ENCODE peak calls at places on chromosomes 5 and 9, in ten cellular contexts. One of them, this sample, is unnamed.

GRCh38 chr5:76408104-76408644 is 5.1 kb downstream of the IQGAP2 start:
- DNase-seq in H1: no peak
- DNase-seq in sigmoid colon: no peak
- DNase-seq in K562: no peak
- DNase-seq in suprapubic skin: no peak
- DNase-seq in stomach: no peak
- DNase-seq in SK-N-SH: no peak
- DNase-seq in upper lobe of left lung: no peak
- DNase-seq in GM12878: no peak
- DNase-seq in esophagus muscularis mucosa: no peak
- DNase-seq in this sample: no peak

GRCh38 chr5:52043543-52043942 is 660.3 kb downstream of the ISL1 start:
- DNase-seq in H1: no peak
- DNase-seq in sigmoid colon: no peak
- DNase-seq in K562: no peak
- DNase-seq in suprapubic skin: no peak
- DNase-seq in stomach: no peak
- DNase-seq in SK-N-SH: no peak
- DNase-seq in upper lobe of left lung: no peak
- DNase-seq in GM12878: no peak
- DNase-seq in esophagus muscularis mucosa: no peak
- DNase-seq in this sample: no peak

GRCh38 chr9:136791466-136792276 is 527 bp downstream of the TMEM141 start:
- DNase-seq in H1: peak; percentile 91
- DNase-seq in sigmoid colon: no peak
- DNase-seq in K562: peak; percentile 39
- DNase-seq in suprapubic skin: no peak
- DNase-seq in stomach: peak; percentile 84
- DNase-seq in SK-N-SH: peak; percentile 59
- DNase-seq in upper lobe of left lung: peak; percentile 92
- DNase-seq in GM12878: no peak
- DNase-seq in esophagus muscularis mucosa: no peak
- DNase-seq in this sample: peak; percentile 87

GRCh38 chr5:143968071-143968878 is 156.3 kb downstream of the HMHB1 start:
- DNase-seq in H1: no peak
- DNase-seq in sigmoid colon: no peak
- DNase-seq in K562: no peak
- DNase-seq in suprapubic skin: no peak
- DNase-seq in stomach: no peak
- DNase-seq in SK-N-SH: peak; percentile 37
- DNase-seq in upper lobe of left lung: no peak
- DNase-seq in GM12878: peak; percentile 34
- DNase-seq in esophagus muscularis mucosa: no peak
- DNase-seq in this sample: no peak

GRCh38 chr9:129464972-129465833 is 155.7 kb downstream of the C9orf50 start:
- DNase-seq in H1: no peak
- DNase-seq in sigmoid colon: peak; percentile 81
- DNase-seq in K562: no peak
- DNase-seq in suprapubic skin: no peak
- DNase-seq in stomach: no peak
- DNase-seq in SK-N-SH: no peak
- DNase-seq in upper lobe of left lung: no peak
- DNase-seq in GM12878: no peak
- DNase-seq in esophagus muscularis mucosa: no peak
- DNase-seq in this sample: no peak

GRCh38 chr9:112355305-112355953 is 22.0 kb upstream of the PTBP3 start:
- DNase-seq in H1: no peak
- DNase-seq in sigmoid colon: no peak
- DNase-seq in K562: no peak
- DNase-seq in suprapubic skin: no peak
- DNase-seq in stomach: no peak
- DNase-seq in SK-N-SH: no peak
- DNase-seq in upper lobe of left lung: no peak
- DNase-seq in GM12878: no peak
- DNase-seq in esophagus muscularis mucosa: no peak
- DNase-seq in this sample: no peak

GRCh38 chr5:111224561-111224989 is 391 bp downstream of the CAMK4 start:
- DNase-seq in H1: no peak
- DNase-seq in sigmoid colon: no peak
- DNase-seq in K562: no peak
- DNase-seq in suprapubic skin: no peak
- DNase-seq in stomach: no peak
- DNase-seq in SK-N-SH: no peak
- DNase-seq in upper lobe of left lung: no peak
- DNase-seq in GM12878: no peak
- DNase-seq in esophagus muscularis mucosa: no peak
- DNase-seq in this sample: no peak

GRCh38 chr5:59893436-59894227 is at the start of gene PDE4D:
- DNase-seq in H1: peak; percentile 85
- DNase-seq in sigmoid colon: peak; percentile 67
- DNase-seq in K562: no peak
- DNase-seq in suprapubic skin: peak; percentile 78
- DNase-seq in stomach: peak; percentile 63
- DNase-seq in SK-N-SH: peak; percentile 83
- DNase-seq in upper lobe of left lung: peak; percentile 84
- DNase-seq in GM12878: no peak
- DNase-seq in esophagus muscularis mucosa: no peak
- DNase-seq in this sample: peak; percentile 19

GRCh38 chr5:32709789-32710334 is 1.3 kb upstream of the NPR3 start:
- DNase-seq in H1: peak; percentile 78
- DNase-seq in sigmoid colon: peak; percentile 85
- DNase-seq in K562: peak; percentile 47
- DNase-seq in suprapubic skin: no peak
- DNase-seq in stomach: peak; percentile 47
- DNase-seq in SK-N-SH: peak; percentile 71
- DNase-seq in upper lobe of left lung: peak; percentile 92
- DNase-seq in GM12878: no peak
- DNase-seq in esophagus muscularis mucosa: no peak
- DNase-seq in this sample: peak; percentile 69

GRCh38 chr9:114371986-114372917 is 15.5 kb downstream of the AKNA start:
- DNase-seq in H1: no peak
- DNase-seq in sigmoid colon: peak; percentile 65
- DNase-seq in K562: no peak
- DNase-seq in suprapubic skin: no peak
- DNase-seq in stomach: no peak
- DNase-seq in SK-N-SH: peak; percentile 77
- DNase-seq in upper lobe of left lung: no peak
- DNase-seq in GM12878: no peak
- DNase-seq in esophagus muscularis mucosa: no peak
- DNase-seq in this sample: peak; percentile 45

GRCh38 chr9:20640331-20641187 is 18.3 kb upstream of the MLLT3 start:
- DNase-seq in H1: no peak
- DNase-seq in sigmoid colon: peak; percentile 68
- DNase-seq in K562: no peak
- DNase-seq in suprapubic skin: no peak
- DNase-seq in stomach: peak; percentile 68
- DNase-seq in SK-N-SH: peak; percentile 28
- DNase-seq in upper lobe of left lung: no peak
- DNase-seq in GM12878: peak; percentile 99
- DNase-seq in esophagus muscularis mucosa: no peak
- DNase-seq in this sample: peak; percentile 80

GRCh38 chr5:96615223-96615622 is 47.0 kb upstream of the CAST start:
- DNase-seq in H1: no peak
- DNase-seq in sigmoid colon: no peak
- DNase-seq in K562: no peak
- DNase-seq in suprapubic skin: no peak
- DNase-seq in stomach: no peak
- DNase-seq in SK-N-SH: no peak
- DNase-seq in upper lobe of left lung: no peak
- DNase-seq in GM12878: no peak
- DNase-seq in esophagus muscularis mucosa: no peak
- DNase-seq in this sample: no peak

DNA sequence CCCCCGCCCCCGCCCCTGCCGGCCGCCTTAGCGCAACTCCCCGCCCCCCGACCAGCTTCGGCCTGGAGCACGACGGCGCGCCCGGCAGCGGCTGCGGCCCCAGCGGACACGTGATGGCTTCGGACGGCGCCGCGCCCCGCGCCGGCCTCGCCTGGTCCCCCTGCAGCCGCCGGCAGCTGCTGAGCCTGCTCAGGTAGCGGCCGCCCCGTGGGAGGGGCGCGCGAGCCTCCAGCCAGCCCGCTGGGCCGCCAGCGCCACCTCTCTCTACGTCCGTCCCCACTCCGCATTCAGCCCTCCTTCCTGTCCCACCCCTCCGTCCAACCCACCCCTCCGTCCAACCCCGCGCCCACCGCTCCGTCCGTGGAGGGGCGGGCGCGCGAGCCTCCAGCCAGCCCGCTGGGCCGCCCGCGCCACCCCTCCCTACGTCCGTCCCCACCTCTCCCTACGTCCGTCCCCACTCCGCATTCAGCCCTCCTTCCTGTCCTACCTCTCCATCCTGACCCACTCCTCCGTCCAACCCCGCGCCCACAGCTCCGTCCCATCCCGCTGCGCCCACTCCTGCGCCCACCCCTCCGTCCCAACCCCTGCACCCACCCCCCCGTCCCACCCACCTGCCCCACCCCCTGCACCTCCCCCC is 6.5 kb downstream of the ADAMTS13 start:
- DNase-seq in H1: peak; percentile 78
- DNase-seq in sigmoid colon: no peak
- DNase-seq in K562: peak; percentile 81
- DNase-seq in suprapubic skin: no peak
- DNase-seq in stomach: peak; percentile 43
- DNase-seq in SK-N-SH: peak; percentile 87
- DNase-seq in upper lobe of left lung: peak; percentile 84
- DNase-seq in GM12878: no peak
- DNase-seq in esophagus muscularis mucosa: no peak
- DNase-seq in this sample: peak; percentile 31
- TF ChIP-seq EP300 in H1: no peak
- TF ChIP-seq EP300 in sigmoid colon: no peak
- TF ChIP-seq EP300 in K562: no peak
- TF ChIP-seq EP300 in suprapubic skin: no peak
- TF ChIP-seq EP300 in stomach: no peak
- TF ChIP-seq EP300 in SK-N-SH: no peak
- TF ChIP-seq EP300 in upper lobe of left lung: no peak
- TF ChIP-seq EP300 in GM12878: no peak
- TF ChIP-seq EP300 in esophagus muscularis mucosa: no peak
- TF ChIP-seq EP300 in this sample: no peak

GRCh38 chr9:111118256-111118950 is 80.1 kb upstream of the LPAR1 start:
- DNase-seq in H1: no peak
- DNase-seq in sigmoid colon: no peak
- DNase-seq in K562: no peak
- DNase-seq in suprapubic skin: no peak
- DNase-seq in stomach: no peak
- DNase-seq in SK-N-SH: no peak
- DNase-seq in upper lobe of left lung: no peak
- DNase-seq in GM12878: no peak
- DNase-seq in esophagus muscularis mucosa: no peak
- DNase-seq in this sample: no peak
- TF ChIP-seq CTCF in H1: no peak
- TF ChIP-seq CTCF in sigmoid colon: no peak
- TF ChIP-seq CTCF in K562: no peak
- TF ChIP-seq CTCF in suprapubic skin: no peak
- TF ChIP-seq CTCF in stomach: no peak
- TF ChIP-seq CTCF in SK-N-SH: no peak
- TF ChIP-seq CTCF in upper lobe of left lung: no peak
- TF ChIP-seq CTCF in GM12878: no peak
- TF ChIP-seq CTCF in esophagus muscularis mucosa: no peak
- TF ChIP-seq CTCF in this sample: no peak

DNA sequence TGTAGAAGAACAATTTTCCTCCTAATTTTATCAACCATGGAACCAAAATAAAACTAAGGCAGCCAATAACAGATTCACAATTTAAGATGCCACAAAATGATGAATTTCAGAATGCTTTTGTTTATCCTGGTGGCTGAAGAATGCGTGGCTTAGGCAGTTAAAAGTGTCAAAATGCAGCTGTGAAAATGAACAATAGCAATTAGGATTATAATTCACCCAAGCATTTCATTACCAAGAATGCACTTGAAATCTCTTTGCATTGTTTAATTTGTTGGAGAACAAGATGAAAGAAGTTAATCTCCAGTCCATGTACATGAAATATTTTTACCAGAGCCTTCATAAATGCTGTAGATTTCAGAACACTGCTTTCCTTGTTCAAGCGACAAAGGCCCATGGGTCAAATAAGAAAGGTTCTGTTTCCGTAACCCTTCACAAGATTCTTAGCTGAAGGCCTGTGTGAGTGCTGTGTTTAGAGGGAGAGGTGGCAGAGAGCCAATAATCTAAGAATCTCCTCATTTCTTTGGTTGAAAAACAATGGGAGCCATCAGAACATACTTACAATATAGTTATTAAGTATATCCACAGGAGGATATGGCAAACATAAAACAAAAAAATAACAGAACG is 39.3 kb downstream of the CLINT1 start:
- DNase-seq in H1: no peak
- DNase-seq in sigmoid colon: no peak
- DNase-seq in K562: no peak
- DNase-seq in suprapubic skin: no peak
- DNase-seq in stomach: no peak
- DNase-seq in SK-N-SH: no peak
- DNase-seq in upper lobe of left lung: no peak
- DNase-seq in GM12878: no peak
- DNase-seq in esophagus muscularis mucosa: no peak
- DNase-seq in this sample: no peak
- TF ChIP-seq POLR2AphosphoS5 in H1: no peak
- TF ChIP-seq POLR2AphosphoS5 in sigmoid colon: no peak
- TF ChIP-seq POLR2AphosphoS5 in K562: no peak
- TF ChIP-seq POLR2AphosphoS5 in suprapubic skin: no peak
- TF ChIP-seq POLR2AphosphoS5 in stomach: no peak
- TF ChIP-seq POLR2AphosphoS5 in SK-N-SH: no peak
- TF ChIP-seq POLR2AphosphoS5 in upper lobe of left lung: no peak
- TF ChIP-seq POLR2AphosphoS5 in GM12878: no peak
- TF ChIP-seq POLR2AphosphoS5 in esophagus muscularis mucosa: no peak
- TF ChIP-seq POLR2AphosphoS5 in this sample: no peak

GRCh38 chr5:159668556-159668955 is 247.7 kb upstream of the ADRA1B start:
- DNase-seq in H1: no peak
- DNase-seq in sigmoid colon: no peak
- DNase-seq in K562: no peak
- DNase-seq in suprapubic skin: no peak
- DNase-seq in stomach: no peak
- DNase-seq in SK-N-SH: no peak
- DNase-seq in upper lobe of left lung: no peak
- DNase-seq in GM12878: no peak
- DNase-seq in esophagus muscularis mucosa: peak; percentile 82
- DNase-seq in this sample: no peak

GRCh38 chr5:159660401-159660800 is 255.9 kb upstream of the ADRA1B start:
- DNase-seq in H1: no peak
- DNase-seq in sigmoid colon: no peak
- DNase-seq in K562: no peak
- DNase-seq in suprapubic skin: no peak
- DNase-seq in stomach: no peak
- DNase-seq in SK-N-SH: no peak
- DNase-seq in upper lobe of left lung: no peak
- DNase-seq in GM12878: no peak
- DNase-seq in esophagus muscularis mucosa: no peak
- DNase-seq in this sample: no peak

GRCh38 chr5:159667286-159667685 is 249.0 kb upstream of the ADRA1B start:
- DNase-seq in H1: no peak
- DNase-seq in sigmoid colon: no peak
- DNase-seq in K562: no peak
- DNase-seq in suprapubic skin: no peak
- DNase-seq in stomach: no peak
- DNase-seq in SK-N-SH: no peak
- DNase-seq in upper lobe of left lung: no peak
- DNase-seq in GM12878: no peak
- DNase-seq in esophagus muscularis mucosa: peak; percentile 77
- DNase-seq in this sample: no peak

GRCh38 chr5:159669559-159669958 is 246.7 kb upstream of the ADRA1B start:
- DNase-seq in H1: no peak
- DNase-seq in sigmoid colon: no peak
- DNase-seq in K562: no peak
- DNase-seq in suprapubic skin: no peak
- DNase-seq in stomach: no peak
- DNase-seq in SK-N-SH: no peak
- DNase-seq in upper lobe of left lung: no peak
- DNase-seq in GM12878: no peak
- DNase-seq in esophagus muscularis mucosa: no peak
- DNase-seq in this sample: no peak

GRCh38 chr5:159663986-159664385 is 252.3 kb upstream of the ADRA1B start:
- DNase-seq in H1: no peak
- DNase-seq in sigmoid colon: no peak
- DNase-seq in K562: no peak
- DNase-seq in suprapubic skin: no peak
- DNase-seq in stomach: no peak
- DNase-seq in SK-N-SH: no peak
- DNase-seq in upper lobe of left lung: no peak
- DNase-seq in GM12878: no peak
- DNase-seq in esophagus muscularis mucosa: no peak
- DNase-seq in this sample: no peak
- TF ChIP-seq EP300 in H1: no peak
- TF ChIP-seq EP300 in sigmoid colon: no peak
- TF ChIP-seq EP300 in K562: no peak
- TF ChIP-seq EP300 in suprapubic skin: no peak
- TF ChIP-seq EP300 in stomach: no peak
- TF ChIP-seq EP300 in SK-N-SH: no peak
- TF ChIP-seq EP300 in upper lobe of left lung: no peak
- TF ChIP-seq EP300 in GM12878: no peak
- TF ChIP-seq EP300 in esophagus muscularis mucosa: no peak
- TF ChIP-seq EP300 in this sample: no peak